ENCODE peak calls at places on chromosomes 6 and 20, in five cellular contexts. L is HFFc6; Y is H9; T is uterus; O is activated naive CD4-positive, alpha-beta T cell. A is an unnamed sample.

GRCh38 chr6:93592417-93592816 is 173.1 kb upstream of the EPHA7 start:
- DNase-seq in T (no peak), O (no peak), L (no peak), Y (no peak), A (no peak)

GRCh38 chr6:119148102-119148824 is 69.8 kb upstream of the FAM184A start:
- DNase-seq in T (no peak), L (peak), Y (peak), O (no peak), A (no peak)

GRCh38 chr6:159404296-159404695 is 235.1 kb downstream of the FNDC1 start:
- DNase-seq in O (no peak), Y (no peak), T (no peak), L (no peak), A (no peak)

GRCh38 chr6:11806561-11807317 is 28.1 kb upstream of the ADTRP start:
- DNase-seq in L (no peak), O (no peak), T (no peak), Y (no peak), A (no peak)

GRCh38 chr20:61744691-61745396 is 320.8 kb downstream of the TAF4 start:
- DNase-seq in Y (no peak), T (no peak), O (no peak), L (no peak), A (no peak)

GRCh38 chr20:17856024-17856564 is 112.5 kb downstream of the SNX5 start:
- DNase-seq in Y (no peak), L (no peak), O (no peak), T (no peak), A (no peak)

GRCh38 chr6:108383967-108384366 is 89.1 kb downstream of the AFG1L start:
- DNase-seq in O (no peak), Y (no peak), L (peak), T (no peak), A (no peak)

GRCh38 chr6:2749972-2750600 is 636 bp downstream of the MYLK4 start:
- DNase-seq in T (peak), Y (no peak), O (peak), L (peak), A (peak)

GRCh38 chr20:55057779-55058415 is 582.5 kb downstream of the DOK5 start:
- DNase-seq in L (no peak), T (no peak), O (no peak), Y (no peak), A (no peak)

GRCh38 chr20:57526067-57526884 is 1.3 kb upstream of the CTCFL start:
- DNase-seq in Y (peak), T (no peak), O (no peak), L (no peak), A (peak)

GRCh38 chr6:11381801-11382513 is 149.5 kb upstream of the NEDD9 start:
- DNase-seq in Y (no peak), O (no peak), T (no peak), L (no peak), A (no peak)

GRCh38 chr6:167668019-167668753 is 158.5 kb upstream of the AFDN start:
- DNase-seq in O (no peak), Y (no peak), T (no peak), L (no peak), A (no peak)

GRCh38 chr20:23005761-23006160 is 29.4 kb upstream of the SSTR4 start:
- DNase-seq in T (no peak), L (no peak), Y (no peak), O (no peak), A (no peak)

GRCh38 chr6:92848901-92849300 is 570.5 kb downstream of the EPHA7 start:
- DNase-seq in O (no peak), L (no peak), Y (no peak), T (no peak), A (no peak)

A was measured in WTC11.